ENCODE peak calls at places on chromosomes 2 and 18, in seven cellular contexts. G, E, I, B, W, T and O are unnamed samples.
A peak's percentile ranks its signal among the peaks of the same experiment; 100 is the strongest.

GRCh38 chr2:167293172-167293781 is 405.0 kb downstream of the XIRP2 start:
- DNase-seq in B (no peak), I (peak; percentile 31), G (no peak), T (peak; percentile 54), E (no peak), W (peak; percentile 16), O (no peak)

GRCh38 chr18:3103576-3103975 is 90.6 kb upstream of the LPIN2 start:
- DNase-seq in W (no peak), E (no peak), B (no peak), G (no peak), I (no peak), T (no peak), O (no peak)

GRCh38 chr18:22347624-22348511 is 69.8 kb downstream of the CTAGE1 start:
- DNase-seq in G (no peak), I (no peak), W (no peak), B (no peak), T (peak; percentile 56), E (no peak), O (no peak)

GRCh38 chr18:35467624-35468016 is 30.1 kb downstream of the INO80C start:
- DNase-seq in G (no peak), T (no peak), W (no peak), E (no peak), B (peak; percentile 92), I (no peak), O (no peak)

GRCh38 chr2:181937473-181937872 is 45.9 kb downstream of the ITPRID2 start:
- DNase-seq in T (no peak), G (no peak), W (no peak), B (peak; percentile 85), E (no peak), I (no peak), O (no peak)

GRCh38 chr2:145638675-145639074 is 1118.8 kb upstream of the ZEB2 start:
- DNase-seq in W (no peak), I (no peak), G (no peak), B (no peak), T (no peak), E (no peak), O (no peak)

GRCh38 chr18:8610442-8610801 is 1.2 kb downstream of the RAB12 start:
- DNase-seq in B (no peak), E (no peak), I (no peak), G (no peak), T (no peak), W (no peak), O (no peak)

GRCh38 chr2:71974846-71975245 is 172.8 kb downstream of the CYP26B1 start:
- DNase-seq in T (no peak), W (no peak), G (no peak), B (no peak), E (no peak), I (no peak), O (no peak)

GRCh38 chr2:224690868-224691267 is 25.3 kb downstream of the CCDC195 start:
- DNase-seq in B (no peak), W (no peak), G (no peak), E (no peak), I (no peak), T (no peak), O (no peak)

GRCh38 chr2:240469747-240470146 is 34.3 kb downstream of the GPC1 start:
- DNase-seq in G (no peak), T (no peak), I (no peak), E (no peak), B (no peak), W (no peak), O (no peak)

GRCh38 chr18:47730795-47731194 is 199.7 kb downstream of the SMAD2 start:
- DNase-seq in T (no peak), B (no peak), G (no peak), E (no peak), I (no peak), W (no peak), O (no peak)

GRCh38 chr2:126885701-126886121 is 13.0 kb upstream of the TEX51 start:
- DNase-seq in G (peak; percentile 20), T (peak; percentile 57), E (no peak), W (no peak), I (no peak), B (no peak), O (no peak)

GRCh38 chr2:234994340-234995321 is 42.8 kb downstream of the SH3BP4 start:
- DNase-seq in E (no peak), W (peak; percentile 26), G (no peak), B (no peak), I (no peak), T (no peak), O (no peak)

GRCh38 chr2:37454851-37455762 is 110.7 kb downstream of the QPCT start:
- DNase-seq in I (no peak), G (no peak), E (no peak), B (no peak), W (no peak), T (no peak), O (no peak)